ENCODE peak calls at places on chromosomes 3 and 15, in eight cellular contexts. V is A549, D is NB4, J is fibroblast of mammary gland, E is BJ, P is lower leg skin, C is GM12865, W is GM06990. B is an unnamed sample.

GRCh38 chr3:12869025-12869695 is 27.8 kb upstream of the RPL32 start:
- DNase-seq in D (no peak), P (no peak), E (no peak), W (peak; percentile 41), V (peak; percentile 15), C (peak; percentile 42), J (no peak), B (no peak)

GRCh38 chr3:11954312-11954934 is 49.8 kb upstream of the SYN2 start:
- DNase-seq in D (no peak), C (no peak), V (no peak), J (peak; percentile 6), P (no peak), E (no peak), W (no peak), B (no peak)

GRCh38 chr3:40476478-40477470 is at the start of gene ZNF619:
- DNase-seq in V (peak; percentile 49), J (peak; percentile 71), E (peak; percentile 13), P (peak; percentile 93), D (peak; percentile 76), W (peak; percentile 67), C (peak; percentile 80), B (peak; percentile 73)

GRCh38 chr3:108136888-108137814 is 46.3 kb upstream of the CD47 start:
- DNase-seq in P (no peak), D (no peak), J (no peak), C (no peak), W (no peak), V (no peak), E (no peak), B (no peak)

GRCh38 chr3:2097641-2098191 is 950 bp upstream of the CNTN4 start:
- DNase-seq in V (no peak), W (no peak), D (no peak), P (no peak), J (peak; percentile 8), C (no peak), E (no peak), B (no peak)

GRCh38 chr15:29944925-29945324 is 122.7 kb upstream of the TJP1 start:
- DNase-seq in W (no peak), E (no peak), P (no peak), V (no peak), C (no peak), J (no peak), D (no peak), B (peak; percentile 30)

GRCh38 chr3:153137626-153138025 is 24.4 kb upstream of the RAP2B start:
- DNase-seq in E (no peak), C (peak; percentile 37), V (no peak), P (no peak), W (no peak), J (no peak), D (peak; percentile 8), B (no peak)

GRCh38 chr15:56056626-56057025 is 63.2 kb upstream of the NEDD4 start:
- DNase-seq in V (no peak), C (no peak), J (no peak), W (no peak), D (no peak), P (no peak), E (no peak), B (no peak)

GRCh38 chr3:65545429-65545828 is 493.3 kb downstream of the MAGI1 start:
- DNase-seq in E (no peak), D (no peak), W (no peak), V (no peak), J (peak; percentile 28), C (no peak), P (no peak), B (peak; percentile 67)

GRCh38 chr15:70875001-70875782 is 17.0 kb downstream of the THAP10 start:
- DNase-seq in D (no peak), P (no peak), C (no peak), E (no peak), W (no peak), V (no peak), J (peak; percentile 62), B (peak; percentile 80)
- TF ChIP-seq CTCF in D (no peak), P (no peak), C (peak; percentile 22), E (peak; percentile 77), W (peak; percentile 38), V (peak; percentile 97), J (peak; percentile 70), B (peak; percentile 68)

GRCh38 chr15:78956937-78957336 is 12.1 kb upstream of the CTSH start:
- DNase-seq in E (no peak), P (no peak), D (no peak), C (no peak), V (no peak), W (no peak), J (no peak), B (no peak)

GRCh38 chr15:78960308-78960707 is 15.5 kb upstream of the CTSH start:
- DNase-seq in W (no peak), J (no peak), P (no peak), E (no peak), C (no peak), V (no peak), D (no peak), B (no peak)

GRCh38 chr15:78957416-78958093 is 12.7 kb upstream of the CTSH start:
- DNase-seq in D (no peak), V (no peak), P (no peak), J (no peak), C (no peak), E (no peak), W (no peak), B (no peak)

GRCh38 chr15:78955355-78955754 is 10.5 kb upstream of the CTSH start:
- DNase-seq in V (no peak), W (no peak), C (no peak), P (no peak), J (no peak), D (no peak), E (no peak), B (no peak)

GRCh38 chr15:78959360-78959759 is 14.5 kb upstream of the CTSH start:
- DNase-seq in J (no peak), V (no peak), E (no peak), W (no peak), P (no peak), C (no peak), D (no peak), B (no peak)
- H3K4me3 ChIP-seq in J (no peak overlapping the region), V (no peak overlapping the region), E (no peak overlapping the region), W (no peak overlapping the region), P (no peak overlapping the region), C (no peak overlapping the region), D (no peak overlapping the region), B (no peak overlapping the region)

GRCh38 chr15:87477759-87478687 is 778.5 kb downstream of the NTRK3 start:
- DNase-seq in C (no peak), J (peak; percentile 19), E (peak; percentile 40), P (no peak), V (peak; percentile 58), D (peak; percentile 18), W (no peak), B (peak; percentile 1)
- TF ChIP-seq CTCF in C (no peak), J (no peak), E (no peak), P (no peak), V (no peak), D (no peak), W (no peak), B (peak; percentile 20)

GRCh38 chr15:75065467-75065850 is 42.1 kb downstream of the PPCDC start:
- DNase-seq in D (no peak), P (peak; percentile 77), V (no peak), J (peak; percentile 42), W (no peak), E (no peak), C (no peak), B (no peak)
- H3K4me3 ChIP-seq in D (no peak overlapping the region), P (no peak overlapping the region), V (no peak overlapping the region), J (no peak overlapping the region), W (no peak overlapping the region), E (no peak overlapping the region), C (no peak overlapping the region), B (no peak overlapping the region)

DNA sequence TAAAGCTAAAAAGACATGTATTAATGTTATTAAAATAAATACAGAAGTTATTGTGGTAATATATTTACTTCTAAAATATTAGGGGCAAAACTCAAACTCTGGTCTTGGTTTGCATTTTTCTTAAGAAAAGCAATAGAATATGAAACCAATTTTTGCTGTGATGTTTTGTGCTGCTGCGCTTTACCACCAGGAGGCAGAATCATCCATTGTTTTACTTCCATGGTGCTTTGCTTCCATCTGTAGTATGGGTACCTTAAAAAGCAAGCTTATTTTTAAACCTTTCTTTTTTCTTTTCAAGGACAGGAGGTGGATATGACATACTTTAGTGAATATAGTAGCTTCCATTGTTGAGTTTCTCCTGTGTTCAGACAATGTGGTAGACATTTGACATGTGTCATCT is 46.6 kb upstream of the MRPL3 start:
- DNase-seq in P (no peak), V (no peak), W (peak; percentile 29), J (peak; percentile 26), E (no peak), C (peak; percentile 59), D (peak; percentile 25), B (no peak)
- TF ChIP-seq CTCF in P (no peak), V (peak; percentile 38), W (peak; percentile 85), J (peak; percentile 56), E (peak; percentile 32), C (peak; percentile 65), D (peak; percentile 61), B (peak; percentile 24)